ENCODE peak calls at places on chromosome 21, in four cellular contexts. One of them, this sample, is unnamed.

GRCh38 chr21:43598416-43599120 is 60.7 kb downstream of the HSF2BP start:
- DNase-seq in neural progenitor cell: no peak
- DNase-seq in prostate gland: no peak
- DNase-seq in PC-3: peak; percentile 42
- DNase-seq in this sample: peak; percentile 52

GRCh38 chr21:36044056-36044455 is 16.3 kb downstream of the SETD4 start:
- DNase-seq in neural progenitor cell: no peak
- DNase-seq in prostate gland: peak; percentile 61
- DNase-seq in PC-3: peak; percentile 21
- DNase-seq in this sample: no peak

GRCh38 chr21:44083631-44084291 is 23.4 kb upstream of the PWP2 start:
- DNase-seq in neural progenitor cell: no peak
- DNase-seq in prostate gland: no peak
- DNase-seq in PC-3: no peak
- DNase-seq in this sample: no peak

GRCh38 chr21:39483917-39484316 is 32.1 kb downstream of the SH3BGR start:
- DNase-seq in neural progenitor cell: no peak
- DNase-seq in prostate gland: no peak
- DNase-seq in PC-3: peak; percentile 48
- DNase-seq in this sample: no peak

GRCh38 chr21:29382029-29382654 is 83.4 kb downstream of the BACH1 start:
- DNase-seq in neural progenitor cell: no peak
- DNase-seq in prostate gland: no peak
- DNase-seq in PC-3: peak; percentile 87
- DNase-seq in this sample: peak; percentile 62

GRCh38 chr21:35814858-35815619 is 245.3 kb downstream of the SETD4 start:
- DNase-seq in neural progenitor cell: no peak
- DNase-seq in prostate gland: no peak
- DNase-seq in PC-3: peak; percentile 25
- DNase-seq in this sample: no peak

GRCh38 chr21:28932717-28933116 is 60.0 kb downstream of the LTN1 start:
- DNase-seq in neural progenitor cell: no peak
- DNase-seq in prostate gland: no peak
- DNase-seq in PC-3: no peak
- DNase-seq in this sample: no peak

GRCh38 chr21:44427241-44428120 is 27.8 kb upstream of the LRRC3 start:
- DNase-seq in neural progenitor cell: no peak
- DNase-seq in prostate gland: no peak
- DNase-seq in PC-3: no peak
- DNase-seq in this sample: no peak

GRCh38 chr21:17929514-17929913 is 110.4 kb upstream of the C21orf91 start:
- DNase-seq in neural progenitor cell: peak; percentile 11
- DNase-seq in prostate gland: no peak
- DNase-seq in PC-3: no peak
- DNase-seq in this sample: no peak

GRCh38 chr21:37433441-37433840 is 66.9 kb downstream of the DYRK1A start:
- DNase-seq in neural progenitor cell: no peak
- DNase-seq in prostate gland: no peak
- DNase-seq in PC-3: no peak
- DNase-seq in this sample: no peak
- H3K4me1 ChIP-seq in neural progenitor cell: peaks cover 26% of the 10 kb centered on the region
- H3K4me1 ChIP-seq in prostate gland: no peaks in the 10 kb centered on the region
- H3K4me1 ChIP-seq in PC-3: no peaks in the 10 kb centered on the region
- H3K4me1 ChIP-seq in this sample: peaks cover 18% of the 10 kb centered on the region

GRCh38 chr21:25638634-25639166 is 358 bp upstream of the JAM2 start:
- DNase-seq in neural progenitor cell: no peak
- DNase-seq in prostate gland: no peak
- DNase-seq in PC-3: no peak
- DNase-seq in this sample: no peak

GRCh38 chr21:25639922-25640670 is 1.0 kb downstream of the JAM2 start:
- DNase-seq in neural progenitor cell: peak; percentile 59
- DNase-seq in prostate gland: peak; percentile 5
- DNase-seq in PC-3: no peak
- DNase-seq in this sample: no peak

GRCh38 chr21:25640671-25641292 is 1.7 kb downstream of the JAM2 start:
- DNase-seq in neural progenitor cell: no peak
- DNase-seq in prostate gland: no peak
- DNase-seq in PC-3: no peak
- DNase-seq in this sample: no peak

GRCh38 chr21:25637846-25638245 is 1.2 kb upstream of the JAM2 start:
- DNase-seq in neural progenitor cell: no peak
- DNase-seq in prostate gland: no peak
- DNase-seq in PC-3: no peak
- DNase-seq in this sample: no peak

DNA sequence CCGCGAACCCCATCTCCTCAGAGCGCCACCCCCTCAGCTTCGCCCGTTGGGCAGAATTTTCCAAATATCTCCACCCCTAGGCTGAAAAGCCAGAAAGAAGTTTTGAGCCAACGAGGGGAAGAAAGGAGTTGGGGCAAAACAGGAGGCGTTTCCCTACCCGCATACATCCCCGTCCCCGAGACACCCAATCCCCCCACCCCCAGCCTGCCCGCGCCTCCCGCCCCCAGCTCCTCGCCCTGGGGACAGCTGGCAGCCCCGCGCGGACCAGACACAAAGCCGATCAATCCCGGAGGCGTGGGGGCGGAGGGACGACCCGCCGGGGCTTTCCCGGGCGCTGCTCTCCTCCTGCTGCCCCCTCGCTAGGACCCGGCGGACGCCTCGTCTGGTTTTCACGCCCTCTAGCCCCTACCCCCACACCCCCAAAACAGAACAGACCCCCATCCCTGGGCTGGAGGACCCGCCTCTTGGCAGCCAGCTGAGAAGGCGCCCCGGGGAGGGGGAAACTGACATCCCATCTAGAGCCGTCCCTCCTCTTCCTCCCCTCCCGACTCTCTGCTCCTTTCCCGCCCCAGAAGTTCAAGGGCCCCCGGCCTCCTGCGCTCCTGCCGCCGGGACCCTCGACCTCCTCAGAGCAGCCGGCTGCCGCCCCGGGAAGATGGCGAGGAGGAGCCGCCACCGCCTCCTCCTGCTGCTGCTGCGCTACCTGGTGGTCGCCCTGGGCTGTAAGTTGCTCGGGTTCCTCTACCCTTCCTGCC is at the start of gene JAM2:
- DNase-seq in neural progenitor cell: peak; percentile 75
- DNase-seq in prostate gland: peak; percentile 9
- DNase-seq in PC-3: no peak
- DNase-seq in this sample: no peak
- TF ChIP-seq CTCF in neural progenitor cell: peak; percentile 52
- TF ChIP-seq CTCF in prostate gland: peak; percentile 29
- TF ChIP-seq CTCF in PC-3: no peak
- TF ChIP-seq CTCF in this sample: no peak

GRCh38 chr21:42161957-42162681 is 56.8 kb upstream of the ABCG1 start:
- DNase-seq in neural progenitor cell: peak; percentile 22
- DNase-seq in prostate gland: no peak
- DNase-seq in PC-3: peak; percentile 25
- DNase-seq in this sample: no peak
- H3K27ac ChIP-seq in neural progenitor cell: no peak overlapping the region
- H3K27ac ChIP-seq in prostate gland: no peak overlapping the region
- H3K27ac ChIP-seq in PC-3: no peak overlapping the region
- H3K27ac ChIP-seq in this sample: no peak overlapping the region

GRCh38 chr21:42235593-42235992 is 16.7 kb downstream of the ABCG1 start:
- DNase-seq in neural progenitor cell: no peak
- DNase-seq in prostate gland: no peak
- DNase-seq in PC-3: no peak
- DNase-seq in this sample: no peak
- H3K4me1 ChIP-seq in neural progenitor cell: peaks cover 61% of the 10 kb centered on the region
- H3K4me1 ChIP-seq in prostate gland: peaks cover 25% of the 10 kb centered on the region
- H3K4me1 ChIP-seq in PC-3: peaks cover 16% of the 10 kb centered on the region
- H3K4me1 ChIP-seq in this sample: peaks cover 10% of the 10 kb centered on the region

GRCh38 chr21:41847066-41847804 is 31.9 kb downstream of the PRDM15 start:
- DNase-seq in neural progenitor cell: peak; percentile 41
- DNase-seq in prostate gland: no peak
- DNase-seq in PC-3: no peak
- DNase-seq in this sample: no peak
- TF ChIP-seq CTCF in neural progenitor cell: peak; percentile 45
- TF ChIP-seq CTCF in prostate gland: no peak
- TF ChIP-seq CTCF in PC-3: peak; percentile 10
- TF ChIP-seq CTCF in this sample: peak; percentile 40